ENCODE peak calls at places on chromosomes 4 and X, in five cellular contexts. V is KBM-7; L is stimulated activated CD8-positive, alpha-beta memory T cell treated with anti-CD3 and anti-CD28 coated beads, Interleukin-15, amount 100 ng/mL, for 4 hours; Y is DND-41; X is GM12892. I is an unnamed sample.

GRCh38 chr4:101419324-101420135 is 72.2 kb upstream of the PPP3CA start:
- DNase-seq in V (peak), L (no peak), Y (peak), X (no peak), I (no peak)

GRCh38 chr4:183392377-183392776 is 52.1 kb upstream of the CDKN2AIP start:
- DNase-seq in V (peak), L (no peak), Y (peak), X (no peak), I (no peak)

GRCh38 chrX:7985568-7985967 is 58.4 kb upstream of the PNPLA4 start:
- DNase-seq in V (no peak), L (no peak), Y (no peak), X (no peak), I (no peak)

GRCh38 chr4:48954314-48954713 is 31.8 kb upstream of the CWH43 start:
- DNase-seq in V (no peak), L (no peak), Y (no peak), X (no peak), I (no peak)

GRCh38 chrX:37714479-37714878 is 28.9 kb downstream of the XK start:
- DNase-seq in V (no peak), L (no peak), Y (no peak), X (no peak), I (no peak)

GRCh38 chrX:14529288-14529989 is at the start of gene GLRA2:
- DNase-seq in V (peak), L (no peak), Y (peak), X (no peak), I (no peak)

GRCh38 chrX:7146026-7146702 is 1.3 kb upstream of the STS start:
- DNase-seq in V (peak), L (no peak), Y (no peak), X (no peak), I (no peak)

GRCh38 chrX:140273921-140274320 is 230.9 kb downstream of the SOX3 start:
- DNase-seq in V (no peak), L (no peak), Y (no peak), X (no peak), I (no peak)

GRCh38 chr4:108906866-108907367 is 144.1 kb upstream of the ETNPPL start:
- DNase-seq in V (no peak), L (no peak), Y (no peak), X (no peak), I (no peak)

GRCh38 chr4:1331591-1332353 is 15.2 kb upstream of the UVSSA start:
- DNase-seq in V (no peak), L (no peak), Y (no peak), X (no peak), I (no peak)

GRCh38 chr4:27154706-27155105 is 294.1 kb downstream of the STIM2 start:
- DNase-seq in V (no peak), L (no peak), Y (no peak), X (no peak), I (no peak)

GRCh38 chr4:146124023-146124680 is 51.4 kb upstream of the LSM6 start:
- DNase-seq in V (no peak), L (no peak), Y (no peak), X (no peak), I (peak)

GRCh38 chr4:47674173-47674572 is 163.7 kb downstream of the CORIN start:
- DNase-seq in V (no peak), L (no peak), Y (no peak), X (no peak), I (no peak)

GRCh38 chr4:87038837-87039715 is 104.3 kb downstream of the AFF1 start:
- DNase-seq in V (no peak), L (no peak), Y (no peak), X (no peak), I (no peak)

GRCh38 chrX:74464722-74465121 is 43.4 kb downstream of the SLC16A2 start:
- DNase-seq in V (no peak), L (no peak), Y (no peak), X (no peak), I (no peak)

GRCh38 chr4:44447563-44448504 is 775 bp downstream of the KCTD8 start:
- DNase-seq in V (no peak), L (no peak), Y (no peak), X (no peak), I (no peak)

GRCh38 chrX:15815779-15816452 is 25.6 kb downstream of the ZRSR2 start:
- DNase-seq in V (peak), L (no peak), Y (no peak), X (no peak), I (no peak)

I was measured in GM19239.